ENCODE peak calls at places on chromosomes 4 and X, in six cellular contexts. O, X, H, Z, C and R are unnamed samples.

GRCh38 chrX:49205443-49205842 is 5.5 kb upstream of the SYP start:
- DNase-seq in O (no peak), C (no peak), Z (no peak), H (no peak), X (no peak), R (no peak)

GRCh38 chr4:189304755-189305154 is 635.9 kb upstream of the FRG1 start:
- DNase-seq in O (peak; percentile 5), H (no peak), Z (no peak), X (no peak), C (no peak), R (no peak)

GRCh38 chr4:7414736-7415510 is 19.8 kb downstream of the PSAPL1 start:
- DNase-seq in H (no peak), Z (no peak), O (no peak), C (no peak), X (peak; percentile 18), R (no peak)

GRCh38 chr4:147543039-147543438 is 62.1 kb downstream of the EDNRA start:
- DNase-seq in X (no peak), O (no peak), H (no peak), C (no peak), Z (no peak), R (no peak)

GRCh38 chr4:70722199-70722791 is 531 bp downstream of the RUFY3 start:
- DNase-seq in H (peak; percentile 51), Z (peak; percentile 62), O (peak; percentile 75), X (no peak), C (no peak), R (peak; percentile 63)

GRCh38 chr4:122129061-122129460 is 23.1 kb upstream of the BLTP1 start:
- DNase-seq in X (no peak), H (no peak), Z (no peak), C (no peak), O (no peak), R (no peak)

GRCh38 chr4:153275380-153276276 is 68.9 kb upstream of the MND1 start:
- DNase-seq in H (no peak), X (no peak), O (no peak), C (no peak), Z (no peak), R (no peak)

GRCh38 chrX:36007207-36007606 is 87.7 kb downstream of the CFAP47 start:
- DNase-seq in Z (no peak), X (no peak), H (no peak), O (no peak), C (no peak), R (no peak)

GRCh38 chrX:19030805-19031204 is 46.9 kb upstream of the PHKA2 start:
- DNase-seq in Z (no peak), C (no peak), X (no peak), H (no peak), O (no peak), R (no peak)

GRCh38 chr4:168528131-168528949 is 31.5 kb downstream of the PALLD start:
- DNase-seq in H (peak; percentile 15), C (no peak), O (peak; percentile 47), Z (peak; percentile 52), X (no peak), R (no peak)

GRCh38 chr4:183011213-183011907 is 87.7 kb upstream of the WWC2 start:
- DNase-seq in H (peak; percentile 29), Z (no peak), X (no peak), C (no peak), O (peak; percentile 2), R (peak; percentile 1)

GRCh38 chr4:82491251-82491960 is 61.0 kb downstream of the ENOPH1 start:
- DNase-seq in O (no peak), X (no peak), Z (no peak), C (no peak), H (peak; percentile 7), R (no peak)

GRCh38 chrX:10038585-10038984 is 71.4 kb downstream of the CLDN34 start:
- DNase-seq in O (no peak), C (no peak), H (no peak), Z (no peak), X (no peak), R (no peak)

GRCh38 chr4:70902577-70903281 is 560 bp downstream of the MOB1B start:
- DNase-seq in C (no peak), X (no peak), H (peak; percentile 17), Z (peak; percentile 47), O (peak; percentile 34), R (peak; percentile 43)

GRCh38 chr4:3471886-3472285 is 8.8 kb downstream of the DOK7 start:
- DNase-seq in O (no peak), X (peak; percentile 58), C (no peak), H (no peak), Z (no peak), R (no peak)

GRCh38 chr4:3766207-3766790 is at the start of gene ADRA2C:
- DNase-seq in Z (no peak), H (peak; percentile 25), O (no peak), C (no peak), X (no peak), R (peak; percentile 45)

GRCh38 chrX:64842492-64842891 is 133.8 kb downstream of the ZC4H2 start:
- DNase-seq in X (no peak), O (no peak), H (no peak), Z (no peak), C (no peak), R (no peak)

GRCh38 chr4:79682801-79683217 is 274.8 kb upstream of the GK2 start:
- DNase-seq in Z (no peak), X (no peak), H (peak; percentile 21), C (no peak), O (no peak), R (no peak)

GRCh38 chr4:31183256-31183655 is 463.1 kb downstream of the PCDH7 start:
- DNase-seq in X (no peak), H (no peak), C (no peak), Z (no peak), O (no peak), R (no peak)

GRCh38 chr4:150431221-150431620 is 150.7 kb upstream of the MAB21L2 start:
- DNase-seq in H (no peak), Z (no peak), C (no peak), X (no peak), O (no peak), R (no peak)